ENCODE peak calls at places on chromosomes 11 and 22, in four cellular contexts. One of them, this sample, is unnamed. For H3K4me1, the result is how much of the 10 kb centered on the place peaks cover.

GRCh38 chr11:45817191-45817590 is 12.2 kb downstream of the SLC35C1 start:
- DNase-seq in neural progenitor cell: no peak
- DNase-seq in heart right ventricle: no peak
- DNase-seq in cardiac muscle cell: no peak
- DNase-seq in this sample: no peak

GRCh38 chr11:44138286-44138685 is 42.8 kb downstream of the EXT2 start:
- DNase-seq in neural progenitor cell: no peak
- DNase-seq in heart right ventricle: no peak
- DNase-seq in cardiac muscle cell: no peak
- DNase-seq in this sample: no peak

GRCh38 chr11:65785329-65786007 is 1.4 kb upstream of the OVOL1 start:
- DNase-seq in neural progenitor cell: no peak
- DNase-seq in heart right ventricle: no peak
- DNase-seq in cardiac muscle cell: no peak
- DNase-seq in this sample: no peak

GRCh38 chr22:47612136-47612910 is 849.9 kb downstream of the TBC1D22A start:
- DNase-seq in neural progenitor cell: no peak
- DNase-seq in heart right ventricle: no peak
- DNase-seq in cardiac muscle cell: no peak
- DNase-seq in this sample: no peak

GRCh38 chr11:8356216-8356615 is 92.5 kb upstream of the LMO1 start:
- DNase-seq in neural progenitor cell: no peak
- DNase-seq in heart right ventricle: no peak
- DNase-seq in cardiac muscle cell: no peak
- DNase-seq in this sample: no peak

GRCh38 chr11:2743427-2744110 is 43.8 kb upstream of the KCNQ1OT1 start:
- DNase-seq in neural progenitor cell: no peak
- DNase-seq in heart right ventricle: no peak
- DNase-seq in cardiac muscle cell: no peak
- DNase-seq in this sample: no peak

GRCh38 chr11:130979386-130979972 is 63.2 kb upstream of the SNX19 start:
- DNase-seq in neural progenitor cell: peak
- DNase-seq in heart right ventricle: no peak
- DNase-seq in cardiac muscle cell: peak
- DNase-seq in this sample: peak

GRCh38 chr11:71079795-71080194 is 172.6 kb downstream of the SHANK2 start:
- DNase-seq in neural progenitor cell: no peak
- DNase-seq in heart right ventricle: no peak
- DNase-seq in cardiac muscle cell: no peak
- DNase-seq in this sample: no peak

GRCh38 chr11:62542111-62542745 is 4.4 kb downstream of the AHNAK start:
- DNase-seq in neural progenitor cell: no peak
- DNase-seq in heart right ventricle: no peak
- DNase-seq in cardiac muscle cell: no peak
- DNase-seq in this sample: no peak

DNA sequence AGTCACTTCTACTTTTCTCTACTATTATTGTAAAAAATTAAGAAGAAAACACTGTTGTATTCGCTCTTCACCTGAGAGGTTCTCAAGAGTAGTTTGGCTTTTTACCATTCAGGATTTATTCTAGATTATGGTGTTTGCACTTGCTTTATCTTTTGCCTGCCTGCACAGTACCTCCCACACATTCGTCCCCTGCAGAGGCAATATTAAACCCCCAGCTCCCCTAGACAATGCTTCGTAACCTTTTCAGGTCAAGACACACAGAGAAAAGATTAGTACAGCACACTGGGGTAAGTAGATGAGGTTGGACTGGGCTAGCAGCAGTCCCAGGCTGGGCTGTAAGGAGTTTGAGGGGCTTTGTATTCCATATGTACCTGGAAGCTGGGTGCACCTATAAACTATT is 62.4 kb downstream of the TNRC6B start:
- DNase-seq in neural progenitor cell: peak
- DNase-seq in heart right ventricle: no peak
- DNase-seq in cardiac muscle cell: no peak
- DNase-seq in this sample: no peak
- H3K4me1 ChIP-seq in neural progenitor cell: under half
- H3K4me1 ChIP-seq in heart right ventricle: half or more
- H3K4me1 ChIP-seq in cardiac muscle cell: under half
- H3K4me1 ChIP-seq in this sample: under half

GRCh38 chr22:35830305-35830704 is 112.6 kb downstream of the APOL5 start:
- DNase-seq in neural progenitor cell: no peak
- DNase-seq in heart right ventricle: no peak
- DNase-seq in cardiac muscle cell: no peak
- DNase-seq in this sample: no peak

GRCh38 chr22:35837328-35837727 is 119.7 kb downstream of the APOL5 start:
- DNase-seq in neural progenitor cell: no peak
- DNase-seq in heart right ventricle: no peak
- DNase-seq in cardiac muscle cell: no peak
- DNase-seq in this sample: no peak

GRCh38 chr22:35835998-35836691 is 118.5 kb downstream of the APOL5 start:
- DNase-seq in neural progenitor cell: peak
- DNase-seq in heart right ventricle: peak
- DNase-seq in cardiac muscle cell: peak
- DNase-seq in this sample: peak

GRCh38 chr22:35835267-35835997 is 117.8 kb downstream of the APOL5 start:
- DNase-seq in neural progenitor cell: no peak
- DNase-seq in heart right ventricle: no peak
- DNase-seq in cardiac muscle cell: no peak
- DNase-seq in this sample: peak

GRCh38 chr22:35834080-35834479 is 116.4 kb downstream of the APOL5 start:
- DNase-seq in neural progenitor cell: no peak
- DNase-seq in heart right ventricle: no peak
- DNase-seq in cardiac muscle cell: no peak
- DNase-seq in this sample: no peak
- H3K4me1 ChIP-seq in neural progenitor cell: under half
- H3K4me1 ChIP-seq in heart right ventricle: half or more
- H3K4me1 ChIP-seq in cardiac muscle cell: half or more
- H3K4me1 ChIP-seq in this sample: under half

DNA sequence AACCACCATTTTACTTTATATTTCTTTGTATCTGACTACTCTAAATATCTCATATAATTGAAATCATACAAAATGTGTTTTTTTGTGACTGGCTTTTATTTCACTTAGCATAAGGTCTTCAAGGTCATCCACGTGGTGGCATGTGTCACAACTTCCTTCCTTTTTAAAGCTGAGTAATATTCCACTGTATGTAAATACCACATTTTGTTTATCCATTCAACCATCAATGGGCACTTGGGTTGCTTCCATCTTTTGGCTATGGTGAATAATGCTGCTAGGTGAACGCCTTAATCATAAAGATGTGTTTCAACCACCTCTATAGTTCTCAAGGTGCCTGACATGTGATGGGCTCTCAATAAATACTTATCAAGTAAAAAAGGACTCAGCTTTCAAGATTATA is 15.5 kb downstream of the RAB30 start:
- DNase-seq in neural progenitor cell: no peak
- DNase-seq in heart right ventricle: no peak
- DNase-seq in cardiac muscle cell: no peak
- DNase-seq in this sample: no peak
- H3K4me1 ChIP-seq in neural progenitor cell: under half
- H3K4me1 ChIP-seq in heart right ventricle: under half
- H3K4me1 ChIP-seq in cardiac muscle cell: under half
- H3K4me1 ChIP-seq in this sample: under half

GRCh38 chr11:61357233-61357893 is 4.3 kb downstream of the CYB561A3 start:
- DNase-seq in neural progenitor cell: no peak
- DNase-seq in heart right ventricle: no peak
- DNase-seq in cardiac muscle cell: no peak
- DNase-seq in this sample: no peak
- H3K4me1 ChIP-seq in neural progenitor cell: under half
- H3K4me1 ChIP-seq in heart right ventricle: under half
- H3K4me1 ChIP-seq in cardiac muscle cell: under half
- H3K4me1 ChIP-seq in this sample: under half

GRCh38 chr22:45105281-45105700 is 58.4 kb upstream of the NUP50 start:
- DNase-seq in neural progenitor cell: no peak
- DNase-seq in heart right ventricle: no peak
- DNase-seq in cardiac muscle cell: peak
- DNase-seq in this sample: no peak
- H3K4me1 ChIP-seq in neural progenitor cell: under half
- H3K4me1 ChIP-seq in heart right ventricle: under half
- H3K4me1 ChIP-seq in cardiac muscle cell: under half
- H3K4me1 ChIP-seq in this sample: under half

DNA sequence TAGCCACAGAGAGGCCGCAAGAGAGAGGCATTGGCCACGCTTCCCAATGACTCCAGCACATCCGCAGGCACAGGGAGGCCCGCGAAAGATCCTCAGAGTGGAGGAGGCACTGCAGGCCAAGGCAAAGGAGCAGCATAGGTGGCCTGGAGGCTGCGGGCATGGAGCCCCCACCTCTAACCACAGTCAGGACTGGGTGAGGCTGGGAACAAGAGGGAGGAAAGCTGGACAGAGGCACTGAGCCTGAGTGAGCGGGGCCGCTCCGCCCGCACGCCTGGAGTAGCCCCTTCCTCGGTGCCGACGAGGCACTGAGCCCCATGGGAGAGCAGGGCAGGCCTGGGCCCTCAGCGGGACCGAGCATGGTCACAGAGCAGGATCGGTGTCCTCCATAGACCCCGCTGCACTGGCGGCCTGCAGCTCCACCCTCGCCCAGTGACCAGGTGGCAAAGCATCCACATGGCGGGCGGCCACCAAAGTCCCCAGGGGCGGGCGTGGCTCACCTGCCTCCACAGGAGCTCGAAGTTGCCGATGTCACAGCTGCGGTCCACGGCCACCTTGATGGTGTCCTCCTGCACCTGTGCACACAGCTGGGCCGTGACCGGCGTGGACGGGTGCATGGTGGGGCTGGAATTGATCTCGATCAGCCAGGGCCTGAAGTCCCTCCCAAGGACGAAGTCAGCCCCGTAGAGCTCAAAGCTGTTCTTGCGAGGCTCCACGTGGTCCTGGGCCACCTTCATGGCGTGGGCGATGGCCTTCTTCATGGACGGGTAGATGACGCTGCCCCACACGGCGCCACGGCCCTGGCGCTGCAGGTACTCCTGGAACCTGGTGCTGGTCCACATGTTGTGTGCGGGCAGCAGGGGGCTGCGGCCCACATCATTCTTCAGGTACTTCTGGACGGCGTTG is 18.9 kb upstream of the IL17REL start:
- DNase-seq in neural progenitor cell: no peak
- DNase-seq in heart right ventricle: no peak
- DNase-seq in cardiac muscle cell: no peak
- DNase-seq in this sample: no peak
- H3K4me1 ChIP-seq in neural progenitor cell: under half
- H3K4me1 ChIP-seq in heart right ventricle: under half
- H3K4me1 ChIP-seq in cardiac muscle cell: under half
- H3K4me1 ChIP-seq in this sample: under half

GRCh38 chr11:75567971-75568370 is 5.9 kb downstream of the SERPINH1 start:
- DNase-seq in neural progenitor cell: no peak
- DNase-seq in heart right ventricle: no peak
- DNase-seq in cardiac muscle cell: no peak
- DNase-seq in this sample: no peak
- H3K4me1 ChIP-seq in neural progenitor cell: under half
- H3K4me1 ChIP-seq in heart right ventricle: half or more
- H3K4me1 ChIP-seq in cardiac muscle cell: under half
- H3K4me1 ChIP-seq in this sample: under half

GRCh38 chr22:20094158-20094807 is 14.2 kb downstream of the DGCR8 start:
- DNase-seq in neural progenitor cell: no peak
- DNase-seq in heart right ventricle: no peak
- DNase-seq in cardiac muscle cell: no peak
- DNase-seq in this sample: no peak
- H3K4me1 ChIP-seq in neural progenitor cell: under half
- H3K4me1 ChIP-seq in heart right ventricle: under half
- H3K4me1 ChIP-seq in cardiac muscle cell: under half
- H3K4me1 ChIP-seq in this sample: under half

DNA sequence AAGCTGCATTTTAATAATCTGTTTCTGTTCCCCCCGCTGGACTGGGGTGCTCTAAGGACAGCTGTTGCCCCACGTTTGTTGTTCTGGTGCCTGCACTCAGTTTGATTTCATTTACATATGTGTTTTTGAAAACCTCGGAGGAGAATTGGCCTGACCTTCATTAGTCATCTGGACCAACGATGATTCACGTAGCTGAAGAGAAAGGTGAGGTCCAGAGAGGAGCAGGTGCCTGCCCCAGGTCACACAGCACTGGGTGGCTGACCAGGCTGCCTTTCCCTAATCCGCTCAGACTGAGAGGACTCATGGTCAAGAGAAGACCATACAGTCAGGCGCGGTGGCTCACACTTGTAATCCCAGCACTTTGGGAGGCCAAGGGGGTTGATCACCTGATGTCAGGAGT is 3.8 kb downstream of the CSDC2 start:
- DNase-seq in neural progenitor cell: no peak
- DNase-seq in heart right ventricle: no peak
- DNase-seq in cardiac muscle cell: no peak
- DNase-seq in this sample: no peak
- H3K4me1 ChIP-seq in neural progenitor cell: under half
- H3K4me1 ChIP-seq in heart right ventricle: under half
- H3K4me1 ChIP-seq in cardiac muscle cell: under half
- H3K4me1 ChIP-seq in this sample: under half

GRCh38 chr11:126337472-126338241 is 17.8 kb upstream of the ST3GAL4 start:
- DNase-seq in neural progenitor cell: no peak
- DNase-seq in heart right ventricle: no peak
- DNase-seq in cardiac muscle cell: no peak
- DNase-seq in this sample: no peak
- H3K4me1 ChIP-seq in neural progenitor cell: under half
- H3K4me1 ChIP-seq in heart right ventricle: under half
- H3K4me1 ChIP-seq in cardiac muscle cell: under half
- H3K4me1 ChIP-seq in this sample: under half